ENCODE peak calls at places on chromosomes 6 and 20, in seven cellular contexts. H is A549, N is HCT116, T is HepG2, V is K562, Z is H1, S is GM12878. K is an unnamed sample.

GRCh38 chr6:25404693-25405169 is 125.6 kb downstream of the CARMIL1 start:
- DNase-seq in H (no peak), N (no peak), T (no peak), V (no peak), Z (no peak), S (peak), K (no peak)

GRCh38 chr6:143842468-143842901 is 653 bp upstream of the LTV1 start:
- DNase-seq in H (peak), N (no peak), T (no peak), V (no peak), Z (no peak), S (no peak), K (peak)

GRCh38 chr20:47854687-47855212 is 69.5 kb upstream of the SULF2 start:
- DNase-seq in H (peak), N (peak), T (peak), V (peak), Z (peak), S (no peak), K (peak)

GRCh38 chr20:58366016-58366415 is 23.0 kb upstream of the VAPB start:
- DNase-seq in H (no peak), N (no peak), T (no peak), V (no peak), Z (no peak), S (no peak), K (no peak)

GRCh38 chr6:116667620-116668019 is 946 bp downstream of the ZUP1 start:
- DNase-seq in H (no peak), N (no peak), T (no peak), V (peak), Z (no peak), S (no peak), K (no peak)

GRCh38 chr6:138226011-138226410 is 7.7 kb upstream of the PBOV1 start:
- DNase-seq in H (no peak), N (no peak), T (no peak), V (no peak), Z (no peak), S (no peak), K (no peak)

GRCh38 chr6:45946352-45946751 is 69.3 kb downstream of the CLIC5 start:
- DNase-seq in H (no peak), N (no peak), T (peak), V (peak), Z (no peak), S (no peak), K (peak)

GRCh38 chr20:63940071-63940471 is 16.1 kb downstream of the UCKL1 start:
- DNase-seq in H (no peak), N (no peak), T (no peak), V (no peak), Z (no peak), S (no peak), K (no peak)

GRCh38 chr6:87661016-87661415 is 41.0 kb downstream of the AKIRIN2 start:
- DNase-seq in H (no peak), N (no peak), T (no peak), V (no peak), Z (no peak), S (no peak), K (peak)

GRCh38 chr6:82118150-82118562 is 129.4 kb downstream of the IBTK start:
- DNase-seq in H (no peak), N (no peak), T (no peak), V (no peak), Z (no peak), S (no peak), K (no peak)

GRCh38 chr6:5278047-5278446 is 16.7 kb downstream of the FARS2 start:
- DNase-seq in H (no peak), N (no peak), T (no peak), V (no peak), Z (no peak), S (peak), K (no peak)

GRCh38 chr6:5205035-5205469 is 55.7 kb downstream of the LYRM4 start:
- DNase-seq in H (no peak), N (no peak), T (no peak), V (no peak), Z (no peak), S (no peak), K (no peak)

GRCh38 chr6:166490671-166491500 is 95.6 kb downstream of the RAMACL start:
- DNase-seq in H (no peak), N (no peak), T (no peak), V (no peak), Z (no peak), S (no peak), K (peak)

GRCh38 chr6:15453622-15454021 is 207.8 kb downstream of the JARID2 start:
- DNase-seq in H (no peak), N (no peak), T (no peak), V (no peak), Z (no peak), S (no peak), K (no peak)

GRCh38 chr6:111357680-111358079 is 125.3 kb downstream of the REV3L start:
- DNase-seq in H (no peak), N (no peak), T (no peak), V (no peak), Z (no peak), S (no peak), K (no peak)

GRCh38 chr6:41411961-41412360 is 76.6 kb downstream of the NCR2 start:
- DNase-seq in H (no peak), N (no peak), T (no peak), V (no peak), Z (no peak), S (no peak), K (no peak)

GRCh38 chr6:116267879-116268588 is 11.7 kb downstream of the TSPYL1 start:
- DNase-seq in H (no peak), N (no peak), T (no peak), V (no peak), Z (no peak), S (no peak), K (peak)

GRCh38 chr20:25226433-25227316 is 21.2 kb upstream of the PYGB start:
- DNase-seq in H (no peak), N (no peak), T (no peak), V (no peak), Z (no peak), S (no peak), K (no peak)
- TF ChIP-seq CEBPB in H (no peak), N (no peak), T (no peak), V (no peak), Z (no peak), S (no peak), K (no peak)

GRCh38 chr6:169159331-169159730 is 94.3 kb downstream of the THBS2 start:
- DNase-seq in H (no peak), N (no peak), T (no peak), V (no peak), Z (no peak), S (no peak), K (no peak)

GRCh38 chr6:169158750-169159149 is 94.9 kb downstream of the THBS2 start:
- DNase-seq in H (no peak), N (no peak), T (no peak), V (no peak), Z (no peak), S (no peak), K (peak)

GRCh38 chr6:169160855-169161560 is 92.6 kb downstream of the THBS2 start:
- DNase-seq in H (no peak), N (no peak), T (no peak), V (no peak), Z (no peak), S (no peak), K (no peak)

GRCh38 chr6:169161572-169162167 is 92.0 kb downstream of the THBS2 start:
- DNase-seq in H (no peak), N (no peak), T (no peak), V (no peak), Z (no peak), S (no peak), K (peak)

GRCh38 chr6:169160091-169160854 is 93.4 kb downstream of the THBS2 start:
- DNase-seq in H (no peak), N (no peak), T (no peak), V (no peak), Z (no peak), S (no peak), K (no peak)
- TF ChIP-seq CEBPB in H (no peak), N (no peak), T (no peak), V (no peak), Z (no peak), S (no peak), K (no peak)

GRCh38 chr6:57177545-57178225 is 5.6 kb downstream of the BAG2 start:
- DNase-seq in H (no peak), N (no peak), T (no peak), V (no peak), Z (no peak), S (no peak), K (peak)

GRCh38 chr6:57180596-57180995 is 8.5 kb downstream of the BAG2 start:
- DNase-seq in H (no peak), N (no peak), T (no peak), V (no peak), Z (no peak), S (no peak), K (no peak)

GRCh38 chr6:57182017-57182432 is 9.9 kb downstream of the BAG2 start:
- DNase-seq in H (no peak), N (no peak), T (no peak), V (peak), Z (no peak), S (no peak), K (peak)
- TF ChIP-seq CEBPB in H (no peak), N (no peak), T (no peak), V (no peak), Z (no peak), S (no peak), K (peak)

DNA sequence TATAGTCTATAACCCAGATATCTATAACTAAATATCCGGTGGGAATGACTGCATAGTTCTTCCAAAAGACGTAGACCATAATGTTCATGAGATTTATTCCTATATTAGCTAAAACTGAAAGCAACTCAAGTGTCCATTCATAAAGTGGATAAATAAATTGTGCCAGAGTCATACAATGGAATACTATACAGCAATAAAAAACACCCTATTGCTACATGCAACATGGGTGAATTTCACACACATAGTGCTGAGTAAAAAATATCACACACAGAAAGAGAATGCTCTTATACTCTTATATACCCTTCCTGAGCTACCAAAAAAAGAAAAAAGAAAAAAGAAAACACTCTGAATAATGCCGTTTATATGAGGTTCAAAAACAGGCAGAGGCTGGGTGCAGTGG is 6.9 kb downstream of the TNXB start:
- DNase-seq in H (no peak), N (no peak), T (no peak), V (no peak), Z (no peak), S (no peak), K (no peak)
- TF ChIP-seq CEBPB in H (no peak), N (no peak), T (no peak), V (no peak), Z (no peak), S (no peak), K (no peak)

GRCh38 chr6:39889229-39889628 is 45.0 kb downstream of the MOCS1 start:
- DNase-seq in H (no peak), N (no peak), T (no peak), V (no peak), Z (no peak), S (no peak), K (no peak)

GRCh38 chr6:39886871-39887270 is 47.4 kb downstream of the MOCS1 start:
- DNase-seq in H (no peak), N (no peak), T (no peak), V (no peak), Z (no peak), S (no peak), K (no peak)

GRCh38 chr6:39885691-39886090 is 48.6 kb downstream of the MOCS1 start:
- DNase-seq in H (no peak), N (no peak), T (peak), V (no peak), Z (no peak), S (no peak), K (no peak)

GRCh38 chr6:39884696-39885095 is 49.6 kb downstream of the MOCS1 start:
- DNase-seq in H (no peak), N (no peak), T (no peak), V (no peak), Z (no peak), S (no peak), K (peak)

DNA sequence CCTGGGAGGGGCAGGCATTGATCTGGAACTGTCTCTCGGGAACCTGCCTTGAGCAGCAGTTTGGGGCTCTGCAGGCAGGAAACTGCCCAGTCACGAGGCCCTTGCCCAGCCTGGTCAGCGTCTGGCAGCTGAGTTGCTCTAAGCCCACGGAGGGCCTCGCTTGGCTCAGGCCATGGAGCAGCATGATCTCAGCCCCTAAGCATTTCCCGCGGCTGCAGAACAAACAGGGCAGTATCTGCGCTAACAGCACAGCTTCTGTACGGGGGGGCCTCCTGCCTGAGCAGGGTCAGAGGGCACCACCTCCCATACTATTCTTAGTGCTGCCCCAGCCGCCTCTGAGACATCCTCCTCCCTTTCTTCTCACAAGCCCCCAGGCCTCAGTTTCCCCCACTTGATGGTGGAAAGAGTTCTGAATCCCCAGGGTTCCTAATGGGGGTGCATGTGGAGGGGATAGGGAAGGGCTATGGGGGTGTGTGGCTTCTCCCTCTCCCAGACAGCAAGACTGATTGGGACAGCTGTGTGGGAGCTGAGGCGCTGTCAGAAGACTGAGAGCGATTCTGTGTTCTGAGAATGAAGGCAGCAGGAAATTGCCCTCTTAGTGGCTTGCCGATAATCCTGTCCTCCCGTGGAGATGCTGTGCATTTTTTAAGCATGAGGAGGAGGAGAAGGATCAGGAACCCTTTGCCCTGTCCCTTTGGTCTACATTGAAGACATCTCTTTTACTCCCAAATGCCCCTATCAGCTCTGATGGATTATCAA is 46.4 kb downstream of the MOCS1 start:
- DNase-seq in H (no peak), N (no peak), T (peak), V (no peak), Z (no peak), S (no peak), K (peak)
- TF ChIP-seq CEBPB in H (no peak), N (no peak), T (no peak), V (no peak), Z (no peak), S (no peak), K (no peak)

K was measured in IMR-90.